ENCODE peak calls at places on chromosomes 6 and 20, in seven cellular contexts. A is A549, F is SK-N-SH, G is H1, N is K562, Q is HepG2, S is GM12878. L is an unnamed sample.

GRCh38 chr20:58099291-58099915 is 129.1 kb downstream of the ANKRD60 start:
- DNase-seq in A (no peak), F (no peak), G (no peak), N (no peak), Q (no peak), S (no peak), L (no peak)

GRCh38 chr20:1247689-1248088 is 18.4 kb upstream of the SNPH start:
- DNase-seq in A (no peak), F (no peak), G (no peak), N (no peak), Q (no peak), S (no peak), L (no peak)

GRCh38 chr6:45472383-45472782 is 94.6 kb upstream of the SUPT3H start:
- DNase-seq in A (no peak), F (no peak), G (no peak), N (no peak), Q (no peak), S (no peak), L (peak; percentile 51)

GRCh38 chr20:37567671-37568588 is 40.3 kb upstream of the BLCAP start:
- DNase-seq in A (no peak), F (no peak), G (no peak), N (no peak), Q (no peak), S (no peak), L (no peak)

GRCh38 chr6:34855463-34855862 is 32.4 kb downstream of the TAF11 start:
- DNase-seq in A (no peak), F (no peak), G (no peak), N (no peak), Q (no peak), S (no peak), L (no peak)

GRCh38 chr20:17613328-17614175 is 43.7 kb downstream of the DSTN start:
- DNase-seq in A (no peak), F (peak; percentile 9), G (no peak), N (no peak), Q (no peak), S (no peak), L (no peak)

GRCh38 chr20:17933711-17934110 is 34.9 kb downstream of the SNX5 start:
- DNase-seq in A (no peak), F (no peak), G (no peak), N (no peak), Q (peak; percentile 69), S (no peak), L (no peak)

GRCh38 chr6:156848533-156848932 is 71.4 kb downstream of the ARID1B start:
- DNase-seq in A (no peak), F (peak; percentile 80), G (no peak), N (no peak), Q (no peak), S (no peak), L (no peak)

GRCh38 chr6:143744593-143745151 is 66.9 kb downstream of the PHACTR2 start:
- DNase-seq in A (peak; percentile 34), F (no peak), G (no peak), N (no peak), Q (peak; percentile 85), S (no peak), L (peak; percentile 18)

GRCh38 chr6:228881-229651 is 63.2 kb upstream of the DUSP22 start:
- DNase-seq in A (no peak), F (no peak), G (no peak), N (no peak), Q (no peak), S (peak; percentile 98), L (no peak)

GRCh38 chr6:50030350-50030749 is 8.6 kb upstream of the DEFB110 start:
- DNase-seq in A (no peak), F (no peak), G (no peak), N (no peak), Q (no peak), S (no peak), L (no peak)

GRCh38 chr6:140436023-140436811 is 1061.8 kb upstream of the CITED2 start:
- DNase-seq in A (no peak), F (no peak), G (no peak), N (no peak), Q (no peak), S (no peak), L (peak; percentile 67)

GRCh38 chr6:124870611-124871201 is 91.5 kb upstream of the RNF217 start:
- DNase-seq in A (peak; percentile 41), F (peak; percentile 8), G (no peak), N (no peak), Q (peak; percentile 14), S (no peak), L (peak; percentile 64)

GRCh38 chr20:53079883-53080282 is 107.7 kb downstream of the TSHZ2 start:
- DNase-seq in A (no peak), F (peak; percentile 49), G (no peak), N (no peak), Q (peak; percentile 27), S (no peak), L (no peak)

GRCh38 chr6:12603711-12604049 is 112.9 kb upstream of the PHACTR1 start:
- DNase-seq in A (no peak), F (no peak), G (no peak), N (no peak), Q (no peak), S (no peak), L (no peak)

GRCh38 chr6:12605888-12606345 is 110.7 kb upstream of the PHACTR1 start:
- DNase-seq in A (peak; percentile 83), F (peak; percentile 57), G (no peak), N (peak; percentile 43), Q (peak; percentile 72), S (peak; percentile 90), L (peak; percentile 75)

GRCh38 chr6:12602342-12602741 is 114.2 kb upstream of the PHACTR1 start:
- DNase-seq in A (peak; percentile 57), F (no peak), G (no peak), N (no peak), Q (no peak), S (no peak), L (no peak)

GRCh38 chr6:12601881-12602280 is 114.7 kb upstream of the PHACTR1 start:
- DNase-seq in A (no peak), F (no peak), G (no peak), N (no peak), Q (no peak), S (no peak), L (no peak)

GRCh38 chr6:12602951-12603710 is 113.4 kb upstream of the PHACTR1 start:
- DNase-seq in A (peak; percentile 88), F (peak; percentile 34), G (no peak), N (no peak), Q (peak; percentile 43), S (no peak), L (peak; percentile 77)
- TF ChIP-seq RFX5 in A (no peak), F (no peak), G (no peak), N (no peak), Q (no peak), S (no peak), L (no peak)

GRCh38 chr6:84422380-84422968 is 195.0 kb upstream of the CEP162 start:
- DNase-seq in A (peak; percentile 64), F (peak; percentile 12), G (peak; percentile 41), N (peak; percentile 55), Q (peak; percentile 16), S (no peak), L (peak; percentile 41)
- TF ChIP-seq RFX5 in A (no peak), F (no peak), G (no peak), N (no peak), Q (no peak), S (no peak), L (no peak)

DNA sequence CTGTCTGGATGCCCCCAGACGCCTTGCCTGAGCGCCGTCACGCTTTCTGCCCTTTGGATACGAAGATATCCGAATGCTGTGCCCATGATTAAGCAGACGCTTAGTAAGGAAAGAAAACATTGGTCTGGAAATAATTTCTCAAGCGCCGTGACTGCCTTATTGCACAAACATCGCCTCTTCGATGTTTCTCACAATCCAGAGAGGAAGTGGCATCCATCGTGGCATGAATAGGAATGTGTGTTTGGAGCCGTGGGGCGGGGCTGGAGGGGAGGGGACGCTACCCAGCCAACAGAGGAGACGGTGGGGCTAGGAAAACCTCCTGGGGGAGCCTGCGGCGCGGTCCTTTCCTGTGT is 564 bp upstream of the PPP1R14C start:
- DNase-seq in A (no peak), F (no peak), G (no peak), N (no peak), Q (no peak), S (no peak), L (no peak)
- TF ChIP-seq RFX5 in A (no peak), F (no peak), G (no peak), N (no peak), Q (no peak), S (no peak), L (no peak)

GRCh38 chr6:90458353-90459224 is 128.3 kb downstream of the MAP3K7 start:
- DNase-seq in A (no peak), F (no peak), G (no peak), N (peak; percentile 78), Q (no peak), S (no peak), L (no peak)
- TF ChIP-seq RFX5 in A (no peak), F (no peak), G (no peak), N (no peak), Q (no peak), S (no peak), L (no peak)

GRCh38 chr20:3282271-3283221 is 43.6 kb upstream of the SLC4A11 start:
- DNase-seq in A (no peak), F (peak; percentile 46), G (peak; percentile 10), N (no peak), Q (no peak), S (no peak), L (no peak)
- TF ChIP-seq RFX5 in A (no peak), F (no peak), G (no peak), N (no peak), Q (no peak), S (no peak), L (no peak)

GRCh38 chr20:51562334-51563140 is 20.0 kb upstream of the NFATC2 start:
- DNase-seq in A (peak; percentile 90), F (peak; percentile 82), G (no peak), N (peak; percentile 48), Q (no peak), S (no peak), L (peak; percentile 95)
- TF ChIP-seq RFX5 in A (no peak), F (no peak), G (no peak), N (no peak), Q (no peak), S (no peak), L (no peak)